ENCODE peak calls at places on chromosomes 3 and 15, in nine cellular contexts. I is bronchial epithelial cell, X is NCI-H2171, J is H4, W is AG09319, T is left ventricle myocardium inferior, K is GM23338, F is HEK293T, G is astrocyte of the spinal cord. Y is an unnamed sample.
A peak's percentile ranks its signal among the peaks of the same experiment; 100 is the strongest.

GRCh38 chr3:189342811-189343210 is 171.0 kb downstream of the TPRG1 start:
- DNase-seq in K (no peak), F (no peak), T (no peak), J (no peak), W (no peak), I (no peak), X (no peak), G (no peak), Y (no peak)

GRCh38 chr15:37771462-37771861 is 163.0 kb upstream of the TMCO5A start:
- DNase-seq in G (peak; percentile 62), J (peak; percentile 10), F (no peak), X (no peak), W (no peak), I (peak; percentile 45), K (no peak), T (no peak), Y (peak; percentile 25)

GRCh38 chr3:147903037-147903436 is 493.9 kb downstream of the ZIC1 start:
- DNase-seq in X (no peak), K (peak; percentile 26), J (no peak), I (no peak), W (no peak), G (no peak), F (no peak), T (no peak), Y (no peak)

GRCh38 chr3:55891106-55891505 is 404.0 kb upstream of the WNT5A start:
- DNase-seq in F (no peak), X (no peak), K (no peak), J (peak; percentile 82), W (no peak), I (no peak), T (no peak), G (no peak), Y (no peak)

GRCh38 chr15:49215768-49216739 is 46.0 kb downstream of the GALK2 start:
- DNase-seq in F (peak; percentile 13), W (no peak), I (peak; percentile 23), T (peak; percentile 56), J (peak; percentile 87), X (no peak), K (peak; percentile 60), G (no peak), Y (peak; percentile 93)

GRCh38 chr15:88040516-88040915 is 216.0 kb downstream of the NTRK3 start:
- DNase-seq in W (no peak), X (no peak), J (no peak), G (no peak), I (no peak), K (no peak), T (no peak), F (no peak), Y (no peak)

GRCh38 chr15:65081758-65082157 is 5.2 kb downstream of the KBTBD13 start:
- DNase-seq in I (peak; percentile 91), W (no peak), J (no peak), G (no peak), X (no peak), F (no peak), T (no peak), K (no peak), Y (no peak)

GRCh38 chr3:135926664-135927063 is 38.9 kb upstream of the PPP2R3A start:
- DNase-seq in K (no peak), W (no peak), F (no peak), T (no peak), J (no peak), I (no peak), X (no peak), G (no peak), Y (no peak)

GRCh38 chr3:197354195-197355059 is 56.0 kb upstream of the DLG1 start:
- DNase-seq in X (no peak), W (no peak), I (no peak), F (no peak), G (peak; percentile 61), T (peak; percentile 61), J (no peak), K (no peak), Y (peak; percentile 44)